ENCODE peak calls at places on chromosomes 11 and 22, in six cellular contexts. One of them, this sample, is unnamed.

GRCh38 chr11:61922539-61922938 is 5.2 kb upstream of the RAB3IL1 start:
- DNase-seq in anterior cingulate cortex: no peak
- DNase-seq in colonic mucosa: peak; percentile 69
- DNase-seq in MCF 10A: no peak
- DNase-seq in memory B cell: no peak
- DNase-seq in GM23248: peak; percentile 85
- DNase-seq in this sample: no peak

GRCh38 chr22:39292561-39293074 is 26.8 kb downstream of the RPL3 start:
- DNase-seq in anterior cingulate cortex: peak; percentile 40
- DNase-seq in colonic mucosa: peak; percentile 90
- DNase-seq in MCF 10A: peak; percentile 96
- DNase-seq in memory B cell: no peak
- DNase-seq in GM23248: peak; percentile 95
- DNase-seq in this sample: no peak

GRCh38 chr11:31254411-31254810 is 115.1 kb downstream of the DCDC1 start:
- DNase-seq in anterior cingulate cortex: no peak
- DNase-seq in colonic mucosa: no peak
- DNase-seq in MCF 10A: peak; percentile 54
- DNase-seq in memory B cell: no peak
- DNase-seq in GM23248: peak; percentile 45
- DNase-seq in this sample: no peak

GRCh38 chr11:18321622-18321990 is 334 bp downstream of the HPS5 start:
- DNase-seq in anterior cingulate cortex: no peak
- DNase-seq in colonic mucosa: no peak
- DNase-seq in MCF 10A: no peak
- DNase-seq in memory B cell: no peak
- DNase-seq in GM23248: peak; percentile 56
- DNase-seq in this sample: no peak

GRCh38 chr11:78231962-78232459 is 43.3 kb downstream of the USP35 start:
- DNase-seq in anterior cingulate cortex: no peak
- DNase-seq in colonic mucosa: no peak
- DNase-seq in MCF 10A: peak; percentile 14
- DNase-seq in memory B cell: no peak
- DNase-seq in GM23248: peak; percentile 53
- DNase-seq in this sample: no peak

GRCh38 chr11:16787035-16787744 is 48.7 kb downstream of the C11orf58 start:
- DNase-seq in anterior cingulate cortex: no peak
- DNase-seq in colonic mucosa: no peak
- DNase-seq in MCF 10A: peak; percentile 39
- DNase-seq in memory B cell: no peak
- DNase-seq in GM23248: peak; percentile 65
- DNase-seq in this sample: no peak

GRCh38 chr22:21657020-21657360 is 8.8 kb upstream of the PPIL2 start:
- DNase-seq in anterior cingulate cortex: no peak
- DNase-seq in colonic mucosa: no peak
- DNase-seq in MCF 10A: no peak
- DNase-seq in memory B cell: no peak
- DNase-seq in GM23248: no peak
- DNase-seq in this sample: no peak

GRCh38 chr11:130622126-130622525 is 173.7 kb downstream of the ADAMTS15 start:
- DNase-seq in anterior cingulate cortex: no peak
- DNase-seq in colonic mucosa: no peak
- DNase-seq in MCF 10A: no peak
- DNase-seq in memory B cell: no peak
- DNase-seq in GM23248: no peak
- DNase-seq in this sample: no peak

GRCh38 chr11:66268953-66269906 is 791 bp downstream of the RAB1B start:
- DNase-seq in anterior cingulate cortex: no peak
- DNase-seq in colonic mucosa: no peak
- DNase-seq in MCF 10A: no peak
- DNase-seq in memory B cell: no peak
- DNase-seq in GM23248: peak; percentile 62
- DNase-seq in this sample: no peak

GRCh38 chr22:50184004-50184461 is 1.7 kb upstream of the TRABD start:
- DNase-seq in anterior cingulate cortex: no peak
- DNase-seq in colonic mucosa: peak; percentile 76
- DNase-seq in MCF 10A: peak; percentile 62
- DNase-seq in memory B cell: no peak
- DNase-seq in GM23248: peak; percentile 77
- DNase-seq in this sample: no peak

GRCh38 chr22:47153854-47154542 is 391.5 kb downstream of the TBC1D22A start:
- DNase-seq in anterior cingulate cortex: no peak
- DNase-seq in colonic mucosa: no peak
- DNase-seq in MCF 10A: no peak
- DNase-seq in memory B cell: no peak
- DNase-seq in GM23248: peak; percentile 9
- DNase-seq in this sample: no peak

GRCh38 chr11:20089796-20090653 is 70.2 kb downstream of the DBX1 start:
- DNase-seq in anterior cingulate cortex: no peak
- DNase-seq in colonic mucosa: no peak
- DNase-seq in MCF 10A: no peak
- DNase-seq in memory B cell: no peak
- DNase-seq in GM23248: no peak
- DNase-seq in this sample: no peak

GRCh38 chr22:30572210-30572609 is 2.3 kb downstream of the GAL3ST1 start:
- DNase-seq in anterior cingulate cortex: no peak
- DNase-seq in colonic mucosa: no peak
- DNase-seq in MCF 10A: no peak
- DNase-seq in memory B cell: no peak
- DNase-seq in GM23248: no peak
- DNase-seq in this sample: no peak

GRCh38 chr11:49424136-49424535 is 215.7 kb upstream of the FOLH1 start:
- DNase-seq in anterior cingulate cortex: no peak
- DNase-seq in colonic mucosa: no peak
- DNase-seq in MCF 10A: no peak
- DNase-seq in memory B cell: no peak
- DNase-seq in GM23248: no peak
- DNase-seq in this sample: no peak

GRCh38 chr11:111735262-111736116 is 30.7 kb downstream of the PPP2R1B start:
- DNase-seq in anterior cingulate cortex: peak; percentile 71
- DNase-seq in colonic mucosa: peak; percentile 57
- DNase-seq in MCF 10A: peak; percentile 99
- DNase-seq in memory B cell: no peak
- DNase-seq in GM23248: peak; percentile 99
- DNase-seq in this sample: no peak

GRCh38 chr22:29291215-29291614 is 15.2 kb upstream of the GAS2L1 start:
- DNase-seq in anterior cingulate cortex: no peak
- DNase-seq in colonic mucosa: no peak
- DNase-seq in MCF 10A: no peak
- DNase-seq in memory B cell: no peak
- DNase-seq in GM23248: no peak
- DNase-seq in this sample: no peak

GRCh38 chr22:31490496-31490925 is 869 bp upstream of the EIF4ENIF1 start:
- DNase-seq in anterior cingulate cortex: peak; percentile 38
- DNase-seq in colonic mucosa: peak; percentile 66
- DNase-seq in MCF 10A: peak; percentile 42
- DNase-seq in memory B cell: peak; percentile 88
- DNase-seq in GM23248: peak; percentile 85
- DNase-seq in this sample: peak; percentile 84

GRCh38 chr11:111387318-111387863 is 8.3 kb upstream of the POU2AF1 start:
- DNase-seq in anterior cingulate cortex: no peak
- DNase-seq in colonic mucosa: peak; percentile 91
- DNase-seq in MCF 10A: no peak
- DNase-seq in memory B cell: no peak
- DNase-seq in GM23248: no peak
- DNase-seq in this sample: no peak

GRCh38 chr11:17734418-17734911 is at the start of gene KCNC1:
- DNase-seq in anterior cingulate cortex: no peak
- DNase-seq in colonic mucosa: no peak
- DNase-seq in MCF 10A: no peak
- DNase-seq in memory B cell: no peak
- DNase-seq in GM23248: peak; percentile 67
- DNase-seq in this sample: no peak

GRCh38 chr11:69348414-69349235 is 54.7 kb downstream of the MYEOV start:
- DNase-seq in anterior cingulate cortex: no peak
- DNase-seq in colonic mucosa: peak; percentile 7
- DNase-seq in MCF 10A: no peak
- DNase-seq in memory B cell: no peak
- DNase-seq in GM23248: no peak
- DNase-seq in this sample: no peak

GRCh38 chr11:47667555-47667954 is 25.2 kb upstream of the MTCH2 start:
- DNase-seq in anterior cingulate cortex: no peak
- DNase-seq in colonic mucosa: no peak
- DNase-seq in MCF 10A: no peak
- DNase-seq in memory B cell: no peak
- DNase-seq in GM23248: no peak
- DNase-seq in this sample: no peak

GRCh38 chr11:103322861-103323260 is 213.6 kb downstream of the DYNC2H1 start:
- DNase-seq in anterior cingulate cortex: no peak
- DNase-seq in colonic mucosa: no peak
- DNase-seq in MCF 10A: no peak
- DNase-seq in memory B cell: no peak
- DNase-seq in GM23248: no peak
- DNase-seq in this sample: no peak

GRCh38 chr22:29083576-29084566 is 11.0 kb downstream of the KREMEN1 start:
- DNase-seq in anterior cingulate cortex: no peak
- DNase-seq in colonic mucosa: no peak
- DNase-seq in MCF 10A: no peak
- DNase-seq in memory B cell: no peak
- DNase-seq in GM23248: no peak
- DNase-seq in this sample: no peak

GRCh38 chr22:46574993-46575914 is 37.8 kb upstream of the CELSR1 start:
- DNase-seq in anterior cingulate cortex: no peak
- DNase-seq in colonic mucosa: peak; percentile 74
- DNase-seq in MCF 10A: peak; percentile 16
- DNase-seq in memory B cell: no peak
- DNase-seq in GM23248: no peak
- DNase-seq in this sample: no peak

GRCh38 chr11:93568726-93569125 is 25.5 kb upstream of the SMCO4 start:
- DNase-seq in anterior cingulate cortex: no peak
- DNase-seq in colonic mucosa: no peak
- DNase-seq in MCF 10A: no peak
- DNase-seq in memory B cell: no peak
- DNase-seq in GM23248: no peak
- DNase-seq in this sample: no peak

GRCh38 chr11:35626511-35626910 is 8.3 kb downstream of the FJX1 start:
- DNase-seq in anterior cingulate cortex: no peak
- DNase-seq in colonic mucosa: no peak
- DNase-seq in MCF 10A: no peak
- DNase-seq in memory B cell: no peak
- DNase-seq in GM23248: no peak
- DNase-seq in this sample: no peak

GRCh38 chr22:36565686-36566085 is 36.7 kb upstream of the EIF3D start:
- DNase-seq in anterior cingulate cortex: no peak
- DNase-seq in colonic mucosa: no peak
- DNase-seq in MCF 10A: peak; percentile 45
- DNase-seq in memory B cell: no peak
- DNase-seq in GM23248: peak; percentile 37
- DNase-seq in this sample: no peak

GRCh38 chr11:67371549-67372231 is 1.7 kb downstream of the CLCF1 start:
- DNase-seq in anterior cingulate cortex: no peak
- DNase-seq in colonic mucosa: peak; percentile 57
- DNase-seq in MCF 10A: peak; percentile 53
- DNase-seq in memory B cell: no peak
- DNase-seq in GM23248: peak; percentile 86
- DNase-seq in this sample: no peak

GRCh38 chr11:103091441-103091809 is 535 bp downstream of the DCUN1D5 start:
- DNase-seq in anterior cingulate cortex: peak; percentile 8
- DNase-seq in colonic mucosa: peak; percentile 56
- DNase-seq in MCF 10A: peak; percentile 57
- DNase-seq in memory B cell: peak; percentile 9
- DNase-seq in GM23248: peak; percentile 83
- DNase-seq in this sample: peak; percentile 25

GRCh38 chr22:29912605-29913398 is 29.8 kb downstream of the MTMR3 start:
- DNase-seq in anterior cingulate cortex: no peak
- DNase-seq in colonic mucosa: no peak
- DNase-seq in MCF 10A: no peak
- DNase-seq in memory B cell: no peak
- DNase-seq in GM23248: peak; percentile 85
- DNase-seq in this sample: no peak

GRCh38 chr11:12273618-12273995 is 103.8 kb upstream of the PARVA start:
- DNase-seq in anterior cingulate cortex: no peak
- DNase-seq in colonic mucosa: no peak
- DNase-seq in MCF 10A: no peak
- DNase-seq in memory B cell: no peak
- DNase-seq in GM23248: no peak
- DNase-seq in this sample: no peak

GRCh38 chr11:66227700-66228099 is 40.7 kb upstream of the RAB1B start:
- DNase-seq in anterior cingulate cortex: no peak
- DNase-seq in colonic mucosa: no peak
- DNase-seq in MCF 10A: no peak
- DNase-seq in memory B cell: no peak
- DNase-seq in GM23248: no peak
- DNase-seq in this sample: no peak

GRCh38 chr22:30253205-30253852 is 6.8 kb upstream of the LIF start:
- DNase-seq in anterior cingulate cortex: peak; percentile 39
- DNase-seq in colonic mucosa: peak; percentile 76
- DNase-seq in MCF 10A: no peak
- DNase-seq in memory B cell: no peak
- DNase-seq in GM23248: peak; percentile 37
- DNase-seq in this sample: no peak

GRCh38 chr11:84408946-84409411 is 1122.8 kb upstream of the CCDC90B start:
- DNase-seq in anterior cingulate cortex: no peak
- DNase-seq in colonic mucosa: no peak
- DNase-seq in MCF 10A: no peak
- DNase-seq in memory B cell: no peak
- DNase-seq in GM23248: peak; percentile 80
- DNase-seq in this sample: no peak

GRCh38 chr11:116333193-116333592 is 439.6 kb downstream of the BUD13 start:
- DNase-seq in anterior cingulate cortex: no peak
- DNase-seq in colonic mucosa: no peak
- DNase-seq in MCF 10A: no peak
- DNase-seq in memory B cell: no peak
- DNase-seq in GM23248: no peak
- DNase-seq in this sample: no peak

GRCh38 chr22:43745783-43746356 is 66.2 kb downstream of the EFCAB6 start:
- DNase-seq in anterior cingulate cortex: no peak
- DNase-seq in colonic mucosa: no peak
- DNase-seq in MCF 10A: no peak
- DNase-seq in memory B cell: no peak
- DNase-seq in GM23248: no peak
- DNase-seq in this sample: no peak